ENCODE peak calls at places on chromosomes 12 and 14, in six cellular contexts. One of them, this sample, is unnamed.
A peak's percentile ranks its signal among the peaks of the same experiment; 100 is the strongest.

GRCh38 chr12:50732591-50732990 is 31.3 kb upstream of the ATF1 start:
- DNase-seq in transverse colon: no peak
- DNase-seq in activated CD4-positive, alpha-beta T cell treated with anti-CD3 and anti-CD28 coated beads, Interleukin-2, amount 50 U/mL, for 1 hour: no peak
- DNase-seq in activated T-helper 1 cell treated with Interleukin-2 at 50 U/mL for 16 hours: no peak
- DNase-seq in putamen: no peak
- DNase-seq in DMS79 treated with DMSO at 0.1 percent for 48 hours: no peak
- DNase-seq in this sample: no peak

GRCh38 chr12:95802482-95803264 is 12.1 kb upstream of the NTN4 start:
- DNase-seq in transverse colon: peak; percentile 27
- DNase-seq in activated CD4-positive, alpha-beta T cell treated with anti-CD3 and anti-CD28 coated beads, Interleukin-2, amount 50 U/mL, for 1 hour: no peak
- DNase-seq in activated T-helper 1 cell treated with Interleukin-2 at 50 U/mL for 16 hours: no peak
- DNase-seq in putamen: no peak
- DNase-seq in DMS79 treated with DMSO at 0.1 percent for 48 hours: no peak
- DNase-seq in this sample: no peak

GRCh38 chr14:62077676-62078261 is 315.5 kb downstream of the SNAPC1 start:
- DNase-seq in transverse colon: no peak
- DNase-seq in activated CD4-positive, alpha-beta T cell treated with anti-CD3 and anti-CD28 coated beads, Interleukin-2, amount 50 U/mL, for 1 hour: no peak
- DNase-seq in activated T-helper 1 cell treated with Interleukin-2 at 50 U/mL for 16 hours: no peak
- DNase-seq in putamen: no peak
- DNase-seq in DMS79 treated with DMSO at 0.1 percent for 48 hours: no peak
- DNase-seq in this sample: no peak

GRCh38 chr14:99481745-99482099 is 513 bp downstream of the CCNK start:
- DNase-seq in transverse colon: no peak
- DNase-seq in activated CD4-positive, alpha-beta T cell treated with anti-CD3 and anti-CD28 coated beads, Interleukin-2, amount 50 U/mL, for 1 hour: no peak
- DNase-seq in activated T-helper 1 cell treated with Interleukin-2 at 50 U/mL for 16 hours: no peak
- DNase-seq in putamen: no peak
- DNase-seq in DMS79 treated with DMSO at 0.1 percent for 48 hours: peak; percentile 34
- DNase-seq in this sample: no peak

GRCh38 chr14:95885866-95886265 is 9.2 kb downstream of the TUNAR start:
- DNase-seq in transverse colon: no peak
- DNase-seq in activated CD4-positive, alpha-beta T cell treated with anti-CD3 and anti-CD28 coated beads, Interleukin-2, amount 50 U/mL, for 1 hour: no peak
- DNase-seq in activated T-helper 1 cell treated with Interleukin-2 at 50 U/mL for 16 hours: no peak
- DNase-seq in putamen: no peak
- DNase-seq in DMS79 treated with DMSO at 0.1 percent for 48 hours: no peak
- DNase-seq in this sample: no peak

GRCh38 chr14:55245657-55246268 is 25.5 kb upstream of the FBXO34 start:
- DNase-seq in transverse colon: peak; percentile 14
- DNase-seq in activated CD4-positive, alpha-beta T cell treated with anti-CD3 and anti-CD28 coated beads, Interleukin-2, amount 50 U/mL, for 1 hour: peak; percentile 8
- DNase-seq in activated T-helper 1 cell treated with Interleukin-2 at 50 U/mL for 16 hours: no peak
- DNase-seq in putamen: peak; percentile 6
- DNase-seq in DMS79 treated with DMSO at 0.1 percent for 48 hours: no peak
- DNase-seq in this sample: no peak

GRCh38 chr14:61203059-61203753 is 77.9 kb downstream of the TMEM30B start:
- DNase-seq in transverse colon: no peak
- DNase-seq in activated CD4-positive, alpha-beta T cell treated with anti-CD3 and anti-CD28 coated beads, Interleukin-2, amount 50 U/mL, for 1 hour: no peak
- DNase-seq in activated T-helper 1 cell treated with Interleukin-2 at 50 U/mL for 16 hours: no peak
- DNase-seq in putamen: no peak
- DNase-seq in DMS79 treated with DMSO at 0.1 percent for 48 hours: peak; percentile 97
- DNase-seq in this sample: no peak

GRCh38 chr12:13387074-13387473 is 190.5 kb downstream of the EMP1 start:
- DNase-seq in transverse colon: no peak
- DNase-seq in activated CD4-positive, alpha-beta T cell treated with anti-CD3 and anti-CD28 coated beads, Interleukin-2, amount 50 U/mL, for 1 hour: no peak
- DNase-seq in activated T-helper 1 cell treated with Interleukin-2 at 50 U/mL for 16 hours: no peak
- DNase-seq in putamen: no peak
- DNase-seq in DMS79 treated with DMSO at 0.1 percent for 48 hours: no peak
- DNase-seq in this sample: no peak

GRCh38 chr12:114384746-114385145 is 21.2 kb downstream of the TBX5 start:
- DNase-seq in transverse colon: no peak
- DNase-seq in activated CD4-positive, alpha-beta T cell treated with anti-CD3 and anti-CD28 coated beads, Interleukin-2, amount 50 U/mL, for 1 hour: no peak
- DNase-seq in activated T-helper 1 cell treated with Interleukin-2 at 50 U/mL for 16 hours: no peak
- DNase-seq in putamen: no peak
- DNase-seq in DMS79 treated with DMSO at 0.1 percent for 48 hours: no peak
- DNase-seq in this sample: no peak

GRCh38 chr12:105705765-105706164 is 375.3 kb downstream of the C12orf75 start:
- DNase-seq in transverse colon: peak; percentile 53
- DNase-seq in activated CD4-positive, alpha-beta T cell treated with anti-CD3 and anti-CD28 coated beads, Interleukin-2, amount 50 U/mL, for 1 hour: no peak
- DNase-seq in activated T-helper 1 cell treated with Interleukin-2 at 50 U/mL for 16 hours: no peak
- DNase-seq in putamen: peak; percentile 57
- DNase-seq in DMS79 treated with DMSO at 0.1 percent for 48 hours: peak; percentile 81
- DNase-seq in this sample: peak; percentile 54

GRCh38 chr12:46483572-46484395 is 111.2 kb upstream of the SLC38A2 start:
- DNase-seq in transverse colon: no peak
- DNase-seq in activated CD4-positive, alpha-beta T cell treated with anti-CD3 and anti-CD28 coated beads, Interleukin-2, amount 50 U/mL, for 1 hour: no peak
- DNase-seq in activated T-helper 1 cell treated with Interleukin-2 at 50 U/mL for 16 hours: no peak
- DNase-seq in putamen: no peak
- DNase-seq in DMS79 treated with DMSO at 0.1 percent for 48 hours: no peak
- DNase-seq in this sample: no peak

GRCh38 chr14:22898302-22898894 is 15.4 kb downstream of the REM2 start:
- DNase-seq in transverse colon: no peak
- DNase-seq in activated CD4-positive, alpha-beta T cell treated with anti-CD3 and anti-CD28 coated beads, Interleukin-2, amount 50 U/mL, for 1 hour: no peak
- DNase-seq in activated T-helper 1 cell treated with Interleukin-2 at 50 U/mL for 16 hours: no peak
- DNase-seq in putamen: no peak
- DNase-seq in DMS79 treated with DMSO at 0.1 percent for 48 hours: no peak
- DNase-seq in this sample: no peak

GRCh38 chr12:51591020-51591901 is at the start of gene SCN8A:
- DNase-seq in transverse colon: peak; percentile 27
- DNase-seq in activated CD4-positive, alpha-beta T cell treated with anti-CD3 and anti-CD28 coated beads, Interleukin-2, amount 50 U/mL, for 1 hour: peak; percentile 41
- DNase-seq in activated T-helper 1 cell treated with Interleukin-2 at 50 U/mL for 16 hours: peak; percentile 12
- DNase-seq in putamen: no peak
- DNase-seq in DMS79 treated with DMSO at 0.1 percent for 48 hours: peak; percentile 35
- DNase-seq in this sample: peak; percentile 96

GRCh38 chr14:90576981-90577660 is 180.3 kb downstream of the CALM1 start:
- DNase-seq in transverse colon: no peak
- DNase-seq in activated CD4-positive, alpha-beta T cell treated with anti-CD3 and anti-CD28 coated beads, Interleukin-2, amount 50 U/mL, for 1 hour: no peak
- DNase-seq in activated T-helper 1 cell treated with Interleukin-2 at 50 U/mL for 16 hours: no peak
- DNase-seq in putamen: no peak
- DNase-seq in DMS79 treated with DMSO at 0.1 percent for 48 hours: no peak
- DNase-seq in this sample: no peak

GRCh38 chr12:114399664-114400211 is 6.2 kb downstream of the TBX5 start:
- DNase-seq in transverse colon: no peak
- DNase-seq in activated CD4-positive, alpha-beta T cell treated with anti-CD3 and anti-CD28 coated beads, Interleukin-2, amount 50 U/mL, for 1 hour: no peak
- DNase-seq in activated T-helper 1 cell treated with Interleukin-2 at 50 U/mL for 16 hours: no peak
- DNase-seq in putamen: no peak
- DNase-seq in DMS79 treated with DMSO at 0.1 percent for 48 hours: no peak
- DNase-seq in this sample: no peak

GRCh38 chr14:52391866-52392600 is 77.9 kb downstream of the PTGER2 start:
- DNase-seq in transverse colon: no peak
- DNase-seq in activated CD4-positive, alpha-beta T cell treated with anti-CD3 and anti-CD28 coated beads, Interleukin-2, amount 50 U/mL, for 1 hour: no peak
- DNase-seq in activated T-helper 1 cell treated with Interleukin-2 at 50 U/mL for 16 hours: no peak
- DNase-seq in putamen: no peak
- DNase-seq in DMS79 treated with DMSO at 0.1 percent for 48 hours: no peak
- DNase-seq in this sample: no peak

GRCh38 chr12:16163891-16164290 is 113.6 kb downstream of the SLC15A5 start:
- DNase-seq in transverse colon: no peak
- DNase-seq in activated CD4-positive, alpha-beta T cell treated with anti-CD3 and anti-CD28 coated beads, Interleukin-2, amount 50 U/mL, for 1 hour: no peak
- DNase-seq in activated T-helper 1 cell treated with Interleukin-2 at 50 U/mL for 16 hours: no peak
- DNase-seq in putamen: no peak
- DNase-seq in DMS79 treated with DMSO at 0.1 percent for 48 hours: no peak
- DNase-seq in this sample: no peak

GRCh38 chr12:7134371-7135166 is 4.4 kb downstream of the CLSTN3 start:
- DNase-seq in transverse colon: no peak
- DNase-seq in activated CD4-positive, alpha-beta T cell treated with anti-CD3 and anti-CD28 coated beads, Interleukin-2, amount 50 U/mL, for 1 hour: no peak
- DNase-seq in activated T-helper 1 cell treated with Interleukin-2 at 50 U/mL for 16 hours: no peak
- DNase-seq in putamen: no peak
- DNase-seq in DMS79 treated with DMSO at 0.1 percent for 48 hours: no peak
- DNase-seq in this sample: no peak

GRCh38 chr14:85471744-85472143 is 58.2 kb upstream of the FLRT2 start:
- DNase-seq in transverse colon: no peak
- DNase-seq in activated CD4-positive, alpha-beta T cell treated with anti-CD3 and anti-CD28 coated beads, Interleukin-2, amount 50 U/mL, for 1 hour: no peak
- DNase-seq in activated T-helper 1 cell treated with Interleukin-2 at 50 U/mL for 16 hours: no peak
- DNase-seq in putamen: no peak
- DNase-seq in DMS79 treated with DMSO at 0.1 percent for 48 hours: no peak
- DNase-seq in this sample: no peak

GRCh38 chr14:86055512-86055911 is 525.6 kb downstream of the FLRT2 start:
- DNase-seq in transverse colon: no peak
- DNase-seq in activated CD4-positive, alpha-beta T cell treated with anti-CD3 and anti-CD28 coated beads, Interleukin-2, amount 50 U/mL, for 1 hour: no peak
- DNase-seq in activated T-helper 1 cell treated with Interleukin-2 at 50 U/mL for 16 hours: no peak
- DNase-seq in putamen: no peak
- DNase-seq in DMS79 treated with DMSO at 0.1 percent for 48 hours: no peak
- DNase-seq in this sample: no peak

GRCh38 chr12:9795945-9796344 is 31.3 kb upstream of the KLRF1 start:
- DNase-seq in transverse colon: no peak
- DNase-seq in activated CD4-positive, alpha-beta T cell treated with anti-CD3 and anti-CD28 coated beads, Interleukin-2, amount 50 U/mL, for 1 hour: no peak
- DNase-seq in activated T-helper 1 cell treated with Interleukin-2 at 50 U/mL for 16 hours: no peak
- DNase-seq in putamen: no peak
- DNase-seq in DMS79 treated with DMSO at 0.1 percent for 48 hours: no peak
- DNase-seq in this sample: no peak

GRCh38 chr12:29486972-29487371 is 10.5 kb downstream of the OVCH1 start:
- DNase-seq in transverse colon: no peak
- DNase-seq in activated CD4-positive, alpha-beta T cell treated with anti-CD3 and anti-CD28 coated beads, Interleukin-2, amount 50 U/mL, for 1 hour: no peak
- DNase-seq in activated T-helper 1 cell treated with Interleukin-2 at 50 U/mL for 16 hours: no peak
- DNase-seq in putamen: peak; percentile 73
- DNase-seq in DMS79 treated with DMSO at 0.1 percent for 48 hours: no peak
- DNase-seq in this sample: no peak

GRCh38 chr14:61362072-61362750 is 40.8 kb downstream of the PRKCH start:
- DNase-seq in transverse colon: no peak
- DNase-seq in activated CD4-positive, alpha-beta T cell treated with anti-CD3 and anti-CD28 coated beads, Interleukin-2, amount 50 U/mL, for 1 hour: no peak
- DNase-seq in activated T-helper 1 cell treated with Interleukin-2 at 50 U/mL for 16 hours: no peak
- DNase-seq in putamen: no peak
- DNase-seq in DMS79 treated with DMSO at 0.1 percent for 48 hours: no peak
- DNase-seq in this sample: no peak

GRCh38 chr14:52355016-52355430 is 40.9 kb downstream of the PTGER2 start:
- DNase-seq in transverse colon: no peak
- DNase-seq in activated CD4-positive, alpha-beta T cell treated with anti-CD3 and anti-CD28 coated beads, Interleukin-2, amount 50 U/mL, for 1 hour: no peak
- DNase-seq in activated T-helper 1 cell treated with Interleukin-2 at 50 U/mL for 16 hours: no peak
- DNase-seq in putamen: no peak
- DNase-seq in DMS79 treated with DMSO at 0.1 percent for 48 hours: no peak
- DNase-seq in this sample: no peak

GRCh38 chr14:68286667-68287066 is 467.1 kb downstream of the RAD51B start:
- DNase-seq in transverse colon: no peak
- DNase-seq in activated CD4-positive, alpha-beta T cell treated with anti-CD3 and anti-CD28 coated beads, Interleukin-2, amount 50 U/mL, for 1 hour: no peak
- DNase-seq in activated T-helper 1 cell treated with Interleukin-2 at 50 U/mL for 16 hours: no peak
- DNase-seq in putamen: no peak
- DNase-seq in DMS79 treated with DMSO at 0.1 percent for 48 hours: no peak
- DNase-seq in this sample: no peak

GRCh38 chr12:121918679-121919038 is 267 bp downstream of the CFAP251 start:
- DNase-seq in transverse colon: no peak
- DNase-seq in activated CD4-positive, alpha-beta T cell treated with anti-CD3 and anti-CD28 coated beads, Interleukin-2, amount 50 U/mL, for 1 hour: peak; percentile 9
- DNase-seq in activated T-helper 1 cell treated with Interleukin-2 at 50 U/mL for 16 hours: no peak
- DNase-seq in putamen: no peak
- DNase-seq in DMS79 treated with DMSO at 0.1 percent for 48 hours: no peak
- DNase-seq in this sample: no peak

GRCh38 chr12:13242926-13243325 is 46.4 kb downstream of the EMP1 start:
- DNase-seq in transverse colon: no peak
- DNase-seq in activated CD4-positive, alpha-beta T cell treated with anti-CD3 and anti-CD28 coated beads, Interleukin-2, amount 50 U/mL, for 1 hour: no peak
- DNase-seq in activated T-helper 1 cell treated with Interleukin-2 at 50 U/mL for 16 hours: no peak
- DNase-seq in putamen: no peak
- DNase-seq in DMS79 treated with DMSO at 0.1 percent for 48 hours: no peak
- DNase-seq in this sample: no peak

GRCh38 chr14:92464156-92464555 is 49.4 kb upstream of the RIN3 start:
- DNase-seq in transverse colon: no peak
- DNase-seq in activated CD4-positive, alpha-beta T cell treated with anti-CD3 and anti-CD28 coated beads, Interleukin-2, amount 50 U/mL, for 1 hour: no peak
- DNase-seq in activated T-helper 1 cell treated with Interleukin-2 at 50 U/mL for 16 hours: no peak
- DNase-seq in putamen: no peak
- DNase-seq in DMS79 treated with DMSO at 0.1 percent for 48 hours: no peak
- DNase-seq in this sample: no peak

GRCh38 chr12:68331500-68331868 is 678 bp downstream of the MDM1 start:
- DNase-seq in transverse colon: no peak
- DNase-seq in activated CD4-positive, alpha-beta T cell treated with anti-CD3 and anti-CD28 coated beads, Interleukin-2, amount 50 U/mL, for 1 hour: no peak
- DNase-seq in activated T-helper 1 cell treated with Interleukin-2 at 50 U/mL for 16 hours: no peak
- DNase-seq in putamen: no peak
- DNase-seq in DMS79 treated with DMSO at 0.1 percent for 48 hours: no peak
- DNase-seq in this sample: no peak

GRCh38 chr12:56013482-56013881 is 7.4 kb upstream of the IKZF4 start:
- DNase-seq in transverse colon: no peak
- DNase-seq in activated CD4-positive, alpha-beta T cell treated with anti-CD3 and anti-CD28 coated beads, Interleukin-2, amount 50 U/mL, for 1 hour: no peak
- DNase-seq in activated T-helper 1 cell treated with Interleukin-2 at 50 U/mL for 16 hours: no peak
- DNase-seq in putamen: peak; percentile 83
- DNase-seq in DMS79 treated with DMSO at 0.1 percent for 48 hours: no peak
- DNase-seq in this sample: no peak

GRCh38 chr14:55071870-55072640 is 20.6 kb downstream of the MAPK1IP1L start:
- DNase-seq in transverse colon: no peak
- DNase-seq in activated CD4-positive, alpha-beta T cell treated with anti-CD3 and anti-CD28 coated beads, Interleukin-2, amount 50 U/mL, for 1 hour: peak; percentile 16
- DNase-seq in activated T-helper 1 cell treated with Interleukin-2 at 50 U/mL for 16 hours: no peak
- DNase-seq in putamen: peak; percentile 46
- DNase-seq in DMS79 treated with DMSO at 0.1 percent for 48 hours: peak; percentile 75
- DNase-seq in this sample: no peak

GRCh38 chr12:62840311-62840710 is 94.6 kb downstream of the PPM1H start:
- DNase-seq in transverse colon: no peak
- DNase-seq in activated CD4-positive, alpha-beta T cell treated with anti-CD3 and anti-CD28 coated beads, Interleukin-2, amount 50 U/mL, for 1 hour: no peak
- DNase-seq in activated T-helper 1 cell treated with Interleukin-2 at 50 U/mL for 16 hours: no peak
- DNase-seq in putamen: no peak
- DNase-seq in DMS79 treated with DMSO at 0.1 percent for 48 hours: no peak
- DNase-seq in this sample: no peak

GRCh38 chr14:82905762-82906161 is 1372.1 kb upstream of the SEL1L start:
- DNase-seq in transverse colon: no peak
- DNase-seq in activated CD4-positive, alpha-beta T cell treated with anti-CD3 and anti-CD28 coated beads, Interleukin-2, amount 50 U/mL, for 1 hour: no peak
- DNase-seq in activated T-helper 1 cell treated with Interleukin-2 at 50 U/mL for 16 hours: no peak
- DNase-seq in putamen: no peak
- DNase-seq in DMS79 treated with DMSO at 0.1 percent for 48 hours: peak; percentile 100
- DNase-seq in this sample: no peak

GRCh38 chr12:42886160-42886559 is 296.6 kb upstream of the PRICKLE1 start:
- DNase-seq in transverse colon: no peak
- DNase-seq in activated CD4-positive, alpha-beta T cell treated with anti-CD3 and anti-CD28 coated beads, Interleukin-2, amount 50 U/mL, for 1 hour: no peak
- DNase-seq in activated T-helper 1 cell treated with Interleukin-2 at 50 U/mL for 16 hours: no peak
- DNase-seq in putamen: no peak
- DNase-seq in DMS79 treated with DMSO at 0.1 percent for 48 hours: no peak
- DNase-seq in this sample: no peak

GRCh38 chr12:79451988-79452387 is 238.8 kb downstream of the PAWR start:
- DNase-seq in transverse colon: peak; percentile 39
- DNase-seq in activated CD4-positive, alpha-beta T cell treated with anti-CD3 and anti-CD28 coated beads, Interleukin-2, amount 50 U/mL, for 1 hour: no peak
- DNase-seq in activated T-helper 1 cell treated with Interleukin-2 at 50 U/mL for 16 hours: no peak
- DNase-seq in putamen: no peak
- DNase-seq in DMS79 treated with DMSO at 0.1 percent for 48 hours: no peak
- DNase-seq in this sample: no peak

GRCh38 chr12:107027304-107028053 is 40.5 kb upstream of the MTERF2 start:
- DNase-seq in transverse colon: no peak
- DNase-seq in activated CD4-positive, alpha-beta T cell treated with anti-CD3 and anti-CD28 coated beads, Interleukin-2, amount 50 U/mL, for 1 hour: no peak
- DNase-seq in activated T-helper 1 cell treated with Interleukin-2 at 50 U/mL for 16 hours: no peak
- DNase-seq in putamen: peak; percentile 67
- DNase-seq in DMS79 treated with DMSO at 0.1 percent for 48 hours: peak; percentile 32
- DNase-seq in this sample: no peak

GRCh38 chr12:29756741-29757390 is 26.9 kb downstream of the TMTC1 start:
- DNase-seq in transverse colon: no peak
- DNase-seq in activated CD4-positive, alpha-beta T cell treated with anti-CD3 and anti-CD28 coated beads, Interleukin-2, amount 50 U/mL, for 1 hour: no peak
- DNase-seq in activated T-helper 1 cell treated with Interleukin-2 at 50 U/mL for 16 hours: no peak
- DNase-seq in putamen: no peak
- DNase-seq in DMS79 treated with DMSO at 0.1 percent for 48 hours: no peak
- DNase-seq in this sample: no peak

GRCh38 chr12:442235-442884 is 17.4 kb upstream of the B4GALNT3 start:
- DNase-seq in transverse colon: peak; percentile 46
- DNase-seq in activated CD4-positive, alpha-beta T cell treated with anti-CD3 and anti-CD28 coated beads, Interleukin-2, amount 50 U/mL, for 1 hour: peak; percentile 43
- DNase-seq in activated T-helper 1 cell treated with Interleukin-2 at 50 U/mL for 16 hours: no peak
- DNase-seq in putamen: peak; percentile 33
- DNase-seq in DMS79 treated with DMSO at 0.1 percent for 48 hours: peak; percentile 24
- DNase-seq in this sample: peak; percentile 72

GRCh38 chr14:42323426-42323825 is 716.8 kb downstream of the LRFN5 start:
- DNase-seq in transverse colon: no peak
- DNase-seq in activated CD4-positive, alpha-beta T cell treated with anti-CD3 and anti-CD28 coated beads, Interleukin-2, amount 50 U/mL, for 1 hour: no peak
- DNase-seq in activated T-helper 1 cell treated with Interleukin-2 at 50 U/mL for 16 hours: no peak
- DNase-seq in putamen: no peak
- DNase-seq in DMS79 treated with DMSO at 0.1 percent for 48 hours: no peak
- DNase-seq in this sample: no peak